ENCODE peak calls at places on chromosomes 5 and 9, in seven cellular contexts. One of them, this sample, is unnamed.

GRCh38 chr9:87223397-87224246 is 274.0 kb upstream of the DAPK1 start:
- DNase-seq in ovary: no peak
- DNase-seq in foreskin keratinocyte: no peak
- DNase-seq in GM23338: peak
- DNase-seq in OCI-LY7: no peak
- DNase-seq in esophagus squamous epithelium: no peak
- DNase-seq in IMR-90: peak
- DNase-seq in this sample: no peak

GRCh38 chr9:136086213-136086881 is 8.7 kb downstream of the NACC2 start:
- DNase-seq in ovary: no peak
- DNase-seq in foreskin keratinocyte: no peak
- DNase-seq in GM23338: no peak
- DNase-seq in OCI-LY7: no peak
- DNase-seq in esophagus squamous epithelium: no peak
- DNase-seq in IMR-90: no peak
- DNase-seq in this sample: no peak

GRCh38 chr9:123998970-123999621 is 12.5 kb upstream of the LHX2 start:
- DNase-seq in ovary: no peak
- DNase-seq in foreskin keratinocyte: no peak
- DNase-seq in GM23338: peak
- DNase-seq in OCI-LY7: no peak
- DNase-seq in esophagus squamous epithelium: no peak
- DNase-seq in IMR-90: no peak
- DNase-seq in this sample: no peak

GRCh38 chr5:117889592-117889991 is 1098.8 kb downstream of the DTWD2 start:
- DNase-seq in ovary: no peak
- DNase-seq in foreskin keratinocyte: no peak
- DNase-seq in GM23338: no peak
- DNase-seq in OCI-LY7: no peak
- DNase-seq in esophagus squamous epithelium: no peak
- DNase-seq in IMR-90: peak
- DNase-seq in this sample: no peak

GRCh38 chr5:66987949-66988838 is 208.4 kb downstream of the CD180 start:
- DNase-seq in ovary: no peak
- DNase-seq in foreskin keratinocyte: no peak
- DNase-seq in GM23338: peak
- DNase-seq in OCI-LY7: peak
- DNase-seq in esophagus squamous epithelium: no peak
- DNase-seq in IMR-90: peak
- DNase-seq in this sample: no peak

GRCh38 chr5:177537389-177538361 is 16.7 kb downstream of the FAM193B start:
- DNase-seq in ovary: no peak
- DNase-seq in foreskin keratinocyte: peak
- DNase-seq in GM23338: peak
- DNase-seq in OCI-LY7: no peak
- DNase-seq in esophagus squamous epithelium: no peak
- DNase-seq in IMR-90: peak
- DNase-seq in this sample: no peak

GRCh38 chr9:91416086-91416712 is 7.4 kb downstream of the NFIL3 start:
- DNase-seq in ovary: no peak
- DNase-seq in foreskin keratinocyte: peak
- DNase-seq in GM23338: no peak
- DNase-seq in OCI-LY7: no peak
- DNase-seq in esophagus squamous epithelium: no peak
- DNase-seq in IMR-90: peak
- DNase-seq in this sample: no peak

GRCh38 chr9:115986508-115986907 is 167.1 kb upstream of the PAPPA start:
- DNase-seq in ovary: no peak
- DNase-seq in foreskin keratinocyte: no peak
- DNase-seq in GM23338: no peak
- DNase-seq in OCI-LY7: no peak
- DNase-seq in esophagus squamous epithelium: no peak
- DNase-seq in IMR-90: no peak
- DNase-seq in this sample: no peak

GRCh38 chr5:14838396-14839319 is 32.9 kb downstream of the ANKH start:
- DNase-seq in ovary: no peak
- DNase-seq in foreskin keratinocyte: no peak
- DNase-seq in GM23338: peak
- DNase-seq in OCI-LY7: no peak
- DNase-seq in esophagus squamous epithelium: no peak
- DNase-seq in IMR-90: no peak
- DNase-seq in this sample: no peak

GRCh38 chr9:130043654-130044623 is 950 bp upstream of the FNBP1 start:
- DNase-seq in ovary: peak
- DNase-seq in foreskin keratinocyte: no peak
- DNase-seq in GM23338: peak
- DNase-seq in OCI-LY7: no peak
- DNase-seq in esophagus squamous epithelium: no peak
- DNase-seq in IMR-90: peak
- DNase-seq in this sample: peak

GRCh38 chr5:150703767-150704166 is 2.9 kb upstream of the RBM22 start:
- DNase-seq in ovary: no peak
- DNase-seq in foreskin keratinocyte: no peak
- DNase-seq in GM23338: no peak
- DNase-seq in OCI-LY7: no peak
- DNase-seq in esophagus squamous epithelium: no peak
- DNase-seq in IMR-90: peak
- DNase-seq in this sample: no peak

GRCh38 chr5:1655496-1656270 is 131.9 kb upstream of the LPCAT1 start:
- DNase-seq in ovary: no peak
- DNase-seq in foreskin keratinocyte: no peak
- DNase-seq in GM23338: no peak
- DNase-seq in OCI-LY7: no peak
- DNase-seq in esophagus squamous epithelium: no peak
- DNase-seq in IMR-90: no peak
- DNase-seq in this sample: no peak

GRCh38 chr5:141493500-141494422 is 4.9 kb downstream of the PCDHGC5 start:
- DNase-seq in ovary: no peak
- DNase-seq in foreskin keratinocyte: no peak
- DNase-seq in GM23338: no peak
- DNase-seq in OCI-LY7: no peak
- DNase-seq in esophagus squamous epithelium: no peak
- DNase-seq in IMR-90: peak
- DNase-seq in this sample: peak

GRCh38 chr5:22938373-22938772 is 85.2 kb upstream of the CDH12 start:
- DNase-seq in ovary: no peak
- DNase-seq in foreskin keratinocyte: peak
- DNase-seq in GM23338: no peak
- DNase-seq in OCI-LY7: no peak
- DNase-seq in esophagus squamous epithelium: no peak
- DNase-seq in IMR-90: no peak
- DNase-seq in this sample: no peak

GRCh38 chr9:131432597-131433301 is 38.9 kb downstream of the PRRC2B start:
- DNase-seq in ovary: no peak
- DNase-seq in foreskin keratinocyte: no peak
- DNase-seq in GM23338: no peak
- DNase-seq in OCI-LY7: no peak
- DNase-seq in esophagus squamous epithelium: no peak
- DNase-seq in IMR-90: peak
- DNase-seq in this sample: no peak

GRCh38 chr5:177162379-177162778 is 28.8 kb downstream of the NSD1 start:
- DNase-seq in ovary: no peak
- DNase-seq in foreskin keratinocyte: no peak
- DNase-seq in GM23338: no peak
- DNase-seq in OCI-LY7: no peak
- DNase-seq in esophagus squamous epithelium: no peak
- DNase-seq in IMR-90: no peak
- DNase-seq in this sample: no peak

GRCh38 chr9:136532799-136533774 is 12.8 kb downstream of the NOTCH1 start:
- DNase-seq in ovary: no peak
- DNase-seq in foreskin keratinocyte: no peak
- DNase-seq in GM23338: no peak
- DNase-seq in OCI-LY7: no peak
- DNase-seq in esophagus squamous epithelium: no peak
- DNase-seq in IMR-90: no peak
- DNase-seq in this sample: no peak

GRCh38 chr5:138573949-138574670 is 1.1 kb downstream of the HSPA9 start:
- DNase-seq in ovary: no peak
- DNase-seq in foreskin keratinocyte: no peak
- DNase-seq in GM23338: no peak
- DNase-seq in OCI-LY7: peak
- DNase-seq in esophagus squamous epithelium: no peak
- DNase-seq in IMR-90: peak
- DNase-seq in this sample: no peak

GRCh38 chr5:138575194-138576015 is at the start of gene HSPA9:
- DNase-seq in ovary: peak
- DNase-seq in foreskin keratinocyte: peak
- DNase-seq in GM23338: peak
- DNase-seq in OCI-LY7: peak
- DNase-seq in esophagus squamous epithelium: peak
- DNase-seq in IMR-90: peak
- DNase-seq in this sample: peak

GRCh38 chr5:138574744-138575193 is 432 bp downstream of the HSPA9 start:
- DNase-seq in ovary: no peak
- DNase-seq in foreskin keratinocyte: no peak
- DNase-seq in GM23338: no peak
- DNase-seq in OCI-LY7: no peak
- DNase-seq in esophagus squamous epithelium: no peak
- DNase-seq in IMR-90: peak
- DNase-seq in this sample: no peak

GRCh38 chr5:138570871-138571270 is 4.3 kb downstream of the HSPA9 start:
- DNase-seq in ovary: no peak
- DNase-seq in foreskin keratinocyte: no peak
- DNase-seq in GM23338: no peak
- DNase-seq in OCI-LY7: no peak
- DNase-seq in esophagus squamous epithelium: no peak
- DNase-seq in IMR-90: no peak
- DNase-seq in this sample: no peak

DNA sequence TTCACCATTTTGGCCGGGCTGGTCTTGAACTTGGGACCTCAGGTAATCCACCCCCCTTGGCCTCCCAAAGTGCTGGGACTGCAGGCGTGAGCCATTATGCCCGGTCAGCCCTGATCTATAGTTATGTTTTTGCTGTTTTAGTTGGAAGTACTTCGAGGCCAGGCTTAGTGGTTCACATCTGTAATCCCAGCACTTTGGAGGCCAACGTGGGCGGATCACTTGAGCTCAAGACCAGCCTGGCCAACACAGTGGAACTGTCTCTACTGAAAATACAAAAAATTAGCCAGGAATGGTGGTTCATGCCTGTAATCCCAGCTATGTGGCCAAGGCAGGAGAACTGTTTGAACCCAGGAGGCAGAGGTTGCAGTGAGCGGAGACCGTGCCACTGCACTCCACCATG is 2.0 kb downstream of the HSPA9 start:
- DNase-seq in ovary: no peak
- DNase-seq in foreskin keratinocyte: no peak
- DNase-seq in GM23338: no peak
- DNase-seq in OCI-LY7: no peak
- DNase-seq in esophagus squamous epithelium: no peak
- DNase-seq in IMR-90: no peak
- DNase-seq in this sample: no peak
- H3K27ac ChIP-seq in ovary: no peak
- H3K27ac ChIP-seq in foreskin keratinocyte: no peak
- H3K27ac ChIP-seq in GM23338: peak
- H3K27ac ChIP-seq in OCI-LY7: no peak
- H3K27ac ChIP-seq in esophagus squamous epithelium: peak
- H3K27ac ChIP-seq in IMR-90: no peak
- H3K27ac ChIP-seq in this sample: no peak

DNA sequence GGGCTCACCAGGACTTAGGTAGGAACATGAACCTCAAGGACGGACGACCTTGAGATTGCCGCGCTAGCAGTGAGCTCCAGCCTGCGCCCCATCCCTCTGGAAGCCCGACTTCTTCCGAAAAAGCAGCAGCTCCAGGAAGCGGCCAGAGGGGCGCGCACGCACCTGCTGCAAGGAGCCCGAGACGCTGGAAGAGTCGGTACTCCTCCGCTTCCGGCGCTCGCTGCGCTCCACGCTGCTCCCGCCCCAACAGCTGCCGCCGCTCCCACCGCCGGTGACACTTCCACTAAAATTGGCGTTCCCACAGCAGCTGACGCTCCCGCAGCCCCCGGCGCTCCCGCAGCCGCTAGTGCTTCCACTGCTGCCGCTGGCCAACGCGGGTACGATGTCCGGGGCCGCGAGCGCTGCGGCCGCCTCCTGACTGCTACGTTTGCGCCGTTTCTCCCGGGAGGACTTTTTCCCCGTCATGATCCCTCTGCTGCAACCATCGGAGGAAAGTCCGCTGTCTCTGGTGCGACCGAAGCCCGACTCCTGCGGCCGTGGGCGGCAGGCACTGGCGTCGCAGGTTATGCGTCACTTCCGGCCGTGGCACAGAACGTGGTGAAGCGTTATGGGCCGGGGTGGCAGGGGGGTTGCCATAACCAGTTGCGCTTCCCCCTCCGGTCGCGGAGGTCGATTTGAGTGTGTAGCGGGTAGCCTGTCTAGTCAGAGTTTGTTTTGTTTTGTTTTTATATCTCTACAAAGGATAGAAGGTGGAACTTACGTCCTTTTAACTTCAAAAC is at the start of gene CAAP1:
- DNase-seq in ovary: peak
- DNase-seq in foreskin keratinocyte: peak
- DNase-seq in GM23338: peak
- DNase-seq in OCI-LY7: peak
- DNase-seq in esophagus squamous epithelium: peak
- DNase-seq in IMR-90: peak
- DNase-seq in this sample: peak
- TF ChIP-seq CTCF in ovary: no peak
- TF ChIP-seq CTCF in foreskin keratinocyte: peak
- TF ChIP-seq CTCF in GM23338: peak
- TF ChIP-seq CTCF in OCI-LY7: peak
- TF ChIP-seq CTCF in esophagus squamous epithelium: peak
- TF ChIP-seq CTCF in IMR-90: peak
- TF ChIP-seq CTCF in this sample: no peak

DNA sequence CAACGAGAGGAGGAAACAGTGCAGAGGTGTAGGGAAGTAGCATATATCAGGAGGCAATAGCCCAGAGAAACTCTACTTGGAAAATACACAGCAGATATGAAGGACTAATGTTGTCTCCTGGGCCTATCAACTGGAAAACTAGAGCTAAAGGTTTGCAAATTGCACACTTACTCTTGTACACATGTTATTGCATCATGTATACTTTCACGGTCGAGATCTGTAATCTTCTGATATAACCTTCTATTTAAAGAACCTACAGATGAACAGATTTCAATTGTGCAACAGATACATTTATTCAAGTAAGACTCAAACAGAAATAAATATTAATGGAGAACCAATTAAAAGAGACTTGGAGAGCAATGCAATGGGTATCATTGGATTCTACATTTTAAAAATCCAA is 256.3 kb upstream of the TMEM161B start:
- DNase-seq in ovary: no peak
- DNase-seq in foreskin keratinocyte: no peak
- DNase-seq in GM23338: no peak
- DNase-seq in OCI-LY7: no peak
- DNase-seq in esophagus squamous epithelium: no peak
- DNase-seq in IMR-90: no peak
- DNase-seq in this sample: no peak
- H3K27ac ChIP-seq in ovary: no peak
- H3K27ac ChIP-seq in foreskin keratinocyte: no peak
- H3K27ac ChIP-seq in GM23338: no peak
- H3K27ac ChIP-seq in OCI-LY7: no peak
- H3K27ac ChIP-seq in esophagus squamous epithelium: no peak
- H3K27ac ChIP-seq in IMR-90: no peak
- H3K27ac ChIP-seq in this sample: no peak

DNA sequence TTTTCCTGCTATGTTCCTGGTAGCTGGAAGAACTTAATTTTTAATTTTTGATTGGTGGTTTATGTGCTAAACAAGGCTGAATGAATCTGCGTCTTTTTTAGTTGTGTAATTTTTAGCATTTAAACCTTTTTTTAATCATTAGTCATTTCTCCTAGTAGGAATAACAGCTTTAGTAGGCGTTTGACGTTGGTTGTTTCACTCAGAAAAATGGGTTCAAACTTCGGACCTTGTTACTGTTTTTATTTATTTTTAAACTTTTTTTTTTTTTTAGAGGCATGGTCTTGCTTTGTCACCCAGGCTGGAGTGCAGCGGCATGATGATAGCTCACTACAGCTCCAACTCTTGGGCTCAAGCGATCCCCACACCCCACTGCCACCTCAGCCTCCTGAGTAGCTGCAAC is 12.9 kb downstream of the SFXN1 start:
- DNase-seq in ovary: no peak
- DNase-seq in foreskin keratinocyte: no peak
- DNase-seq in GM23338: no peak
- DNase-seq in OCI-LY7: no peak
- DNase-seq in esophagus squamous epithelium: no peak
- DNase-seq in IMR-90: no peak
- DNase-seq in this sample: no peak
- TF ChIP-seq CTCF in ovary: no peak
- TF ChIP-seq CTCF in foreskin keratinocyte: no peak
- TF ChIP-seq CTCF in GM23338: no peak
- TF ChIP-seq CTCF in OCI-LY7: no peak
- TF ChIP-seq CTCF in esophagus squamous epithelium: no peak
- TF ChIP-seq CTCF in IMR-90: no peak
- TF ChIP-seq CTCF in this sample: no peak